ENCODE peak calls at places on chromosome 2, in eight cellular contexts. Q is esophagus squamous epithelium, I is NB4, O is right lobe of liver, U is Peyer's patch, Z is transverse colon, C is HepG2, D is ovary. Y is an unnamed sample.

GRCh38 chr2:158928965-158929364 is 39.5 kb upstream of the TANC1 start:
- DNase-seq in U (peak; percentile 54), Z (peak; percentile 18), C (no peak), I (no peak), D (no peak), Q (no peak), O (no peak), Y (no peak)

GRCh38 chr2:232102380-232102779 is 140.9 kb downstream of the DIS3L2 start:
- DNase-seq in Q (no peak), O (no peak), U (no peak), D (no peak), Z (no peak), I (no peak), C (no peak), Y (no peak)

GRCh38 chr2:201781583-201782051 is 884 bp upstream of the ALS2 start:
- DNase-seq in Z (no peak), O (no peak), U (no peak), I (peak; percentile 78), D (peak; percentile 52), C (no peak), Q (no peak), Y (no peak)

GRCh38 chr2:8222979-8223730 is 458.7 kb upstream of the ID2 start:
- DNase-seq in C (no peak), O (no peak), D (no peak), U (no peak), I (no peak), Q (no peak), Z (no peak), Y (no peak)

GRCh38 chr2:7685342-7686015 is 768.3 kb downstream of the RNF144A start:
- DNase-seq in C (no peak), O (no peak), I (no peak), Z (no peak), Q (no peak), U (no peak), D (no peak), Y (no peak)

GRCh38 chr2:60158262-60158661 is 395.2 kb downstream of the BCL11A start:
- DNase-seq in O (no peak), Z (no peak), D (no peak), I (no peak), C (no peak), U (no peak), Q (no peak), Y (no peak)

GRCh38 chr2:9327873-9328352 is 95.4 kb downstream of the ITGB1BP1 start:
- DNase-seq in C (peak; percentile 92), Z (no peak), D (no peak), O (no peak), U (no peak), I (no peak), Q (no peak), Y (peak; percentile 29)

GRCh38 chr2:1407950-1408695 is 5.1 kb upstream of the TPO start:
- DNase-seq in C (no peak), Z (no peak), O (no peak), I (no peak), D (no peak), Q (no peak), U (no peak), Y (no peak)

GRCh38 chr2:168851674-168852320 is 38.4 kb downstream of the SPC25 start:
- DNase-seq in D (peak; percentile 55), C (no peak), I (no peak), Q (no peak), O (no peak), U (peak; percentile 53), Z (no peak), Y (no peak)

GRCh38 chr2:147149589-147150245 is 695.1 kb upstream of the ACVR2A start:
- DNase-seq in I (no peak), U (no peak), Z (no peak), C (no peak), Q (no peak), D (no peak), O (no peak), Y (peak; percentile 57)

GRCh38 chr2:171158790-171159325 is 1.8 kb downstream of the TLK1 start:
- DNase-seq in C (no peak), I (no peak), U (no peak), Q (no peak), D (no peak), Z (no peak), O (no peak), Y (no peak)

GRCh38 chr2:171160630-171161424 is at the start of gene TLK1:
- DNase-seq in O (peak; percentile 87), Q (peak; percentile 7), U (peak; percentile 90), C (peak; percentile 73), Z (peak; percentile 83), I (peak; percentile 91), D (peak; percentile 81), Y (peak; percentile 61)

GRCh38 chr2:171158036-171158789 is 2.5 kb downstream of the TLK1 start:
- DNase-seq in U (no peak), C (no peak), Q (no peak), D (no peak), O (no peak), I (no peak), Z (no peak), Y (no peak)

GRCh38 chr2:171160119-171160629 is 519 bp downstream of the TLK1 start:
- DNase-seq in Z (peak; percentile 71), U (peak; percentile 85), I (no peak), O (peak; percentile 78), Q (no peak), D (peak; percentile 80), C (peak; percentile 55), Y (peak; percentile 47)

DNA sequence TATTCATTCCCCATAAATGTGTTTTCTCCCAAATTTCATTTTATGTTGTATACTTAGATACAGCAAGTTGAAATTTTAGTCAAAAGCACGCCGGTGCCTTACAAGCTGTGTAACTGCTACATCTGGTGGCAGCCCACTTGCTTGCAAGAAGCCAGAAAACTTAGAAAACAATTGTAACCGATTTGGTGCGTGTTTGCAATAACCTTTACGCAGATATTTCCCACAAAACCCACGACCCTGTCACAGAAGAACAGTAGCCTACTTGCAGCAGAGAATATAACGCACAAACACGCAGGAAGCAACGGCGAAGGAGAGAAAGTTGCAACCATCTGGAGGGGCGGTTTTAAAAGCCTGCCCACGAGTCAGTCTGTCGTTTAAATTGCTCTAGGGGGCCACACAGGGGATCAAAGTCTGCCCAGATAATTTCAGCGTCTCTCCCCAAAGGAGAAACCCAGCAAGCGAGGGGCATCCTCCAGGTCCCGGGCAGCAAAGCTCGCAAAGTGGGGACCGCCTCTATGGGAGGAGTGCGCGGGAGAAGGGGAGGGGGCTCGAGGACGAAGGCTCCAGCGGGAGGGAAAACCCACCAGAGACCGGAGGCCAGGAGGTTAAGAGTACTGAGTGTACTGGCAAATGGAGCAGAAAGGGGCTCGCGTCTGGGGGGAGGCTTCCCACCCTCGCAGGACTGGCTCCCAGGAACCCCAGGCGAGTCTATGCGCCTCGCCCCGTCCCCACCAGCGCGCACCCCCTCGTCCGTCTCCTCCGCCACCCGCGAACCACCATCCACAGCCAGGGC is 1.2 kb downstream of the TLK1 start:
- DNase-seq in D (peak; percentile 73), U (peak; percentile 67), Z (peak; percentile 49), C (peak; percentile 66), Q (no peak), I (peak; percentile 78), O (peak; percentile 71), Y (peak; percentile 27)
- TF ChIP-seq POLR2A in D (no peak), U (peak; percentile 6), Z (no peak), C (peak; percentile 77), Q (no peak), I (no peak), O (no peak), Y (no peak)

GRCh38 chr2:237421542-237422047 is 7.6 kb upstream of the COL6A3 start:
- DNase-seq in C (peak; percentile 51), Q (no peak), U (peak; percentile 87), D (peak; percentile 86), O (peak; percentile 71), I (peak; percentile 70), Z (peak; percentile 81), Y (peak; percentile 97)
- H3K4me3 ChIP-seq in C (no peak overlapping the region), Q (no peak overlapping the region), U (no peak overlapping the region), D (no peak overlapping the region), O (no peak overlapping the region), I (no peak overlapping the region), Z (no peak overlapping the region), Y (no peak overlapping the region)

GRCh38 chr2:64654993-64655666 is 1.4 kb upstream of the SERTAD2 start:
- DNase-seq in U (no peak), Q (no peak), I (peak; percentile 65), C (peak; percentile 42), O (no peak), D (no peak), Z (no peak), Y (no peak)

GRCh38 chr2:64652231-64653173 is 1.2 kb downstream of the SERTAD2 start:
- DNase-seq in D (peak; percentile 66), Z (peak; percentile 59), C (peak; percentile 67), O (peak; percentile 78), U (peak; percentile 71), I (peak; percentile 76), Q (no peak), Y (no peak)

GRCh38 chr2:64655873-64656272 is 2.2 kb upstream of the SERTAD2 start:
- DNase-seq in O (no peak), U (no peak), C (no peak), I (peak; percentile 95), D (no peak), Q (no peak), Z (no peak), Y (no peak)

GRCh38 chr2:64653174-64654062 is at the start of gene SERTAD2:
- DNase-seq in Q (peak; percentile 53), C (peak; percentile 75), D (peak; percentile 93), I (peak; percentile 95), O (peak; percentile 94), Z (peak; percentile 91), U (peak; percentile 96), Y (peak; percentile 81)

GRCh38 chr2:64654063-64654811 is 524 bp upstream of the SERTAD2 start:
- DNase-seq in Z (peak; percentile 78), D (peak; percentile 81), C (peak; percentile 87), Q (peak; percentile 45), I (peak; percentile 90), U (peak; percentile 84), O (peak; percentile 80), Y (peak; percentile 96)
- TF ChIP-seq CTCF in Z (no peak), D (peak; percentile 4), C (peak; percentile 24), Q (no peak), I (peak; percentile 9), U (no peak), O (no peak), Y (no peak)

GRCh38 chr2:27375513-27376099 is 4.9 kb downstream of the ZNF513 start:
- DNase-seq in Z (no peak), Q (no peak), U (no peak), C (no peak), I (no peak), D (no peak), O (no peak), Y (no peak)

GRCh38 chr2:27369471-27370025 is 590 bp downstream of the EIF2B4 start:
- DNase-seq in Q (no peak), I (peak; percentile 72), O (no peak), C (no peak), U (no peak), Z (no peak), D (no peak), Y (peak; percentile 58)

GRCh38 chr2:27372937-27373336 is 2.5 kb downstream of the SNX17 start:
- DNase-seq in D (no peak), Q (no peak), C (no peak), I (no peak), O (no peak), Z (no peak), U (no peak), Y (no peak)

GRCh38 chr2:27370816-27371620 is 602 bp downstream of the SNX17 start:
- DNase-seq in I (peak; percentile 95), U (peak; percentile 68), Q (no peak), O (peak; percentile 68), D (no peak), Z (peak; percentile 54), C (no peak), Y (no peak)

GRCh38 chr2:27370026-27370815 is at the start of the genes EIF2B4 and SNX17:
- DNase-seq in Z (peak; percentile 100), D (peak; percentile 99), I (peak; percentile 100), U (peak; percentile 100), Q (peak; percentile 94), C (peak; percentile 99), O (peak; percentile 99), Y (peak; percentile 100)
- TF ChIP-seq POLR2A in Z (peak; percentile 78), D (peak; percentile 59), I (peak; percentile 58), U (peak; percentile 55), Q (peak; percentile 27), C (peak; percentile 92), O (peak; percentile 78), Y (no peak)

Y was measured in lower leg skin.